ENCODE peak calls at places on chromosomes 7 and 10, in five cellular contexts. Q is HEK293T, D is NT2/D1, H is GM12878, A is HepG2. F is an unnamed sample.

GRCh38 chr7:2436341-2437104 is 33.1 kb downstream of the CHST12 start:
- DNase-seq in Q (no peak), D (no peak), H (no peak), A (no peak), F (no peak)

GRCh38 chr7:151537818-151538561 is 18.3 kb upstream of the RHEB start:
- DNase-seq in Q (no peak), D (no peak), H (no peak), A (no peak), F (no peak)

GRCh38 chr10:110944997-110945396 is 25.6 kb downstream of the SHOC2 start:
- DNase-seq in Q (no peak), D (no peak), H (no peak), A (no peak), F (no peak)

GRCh38 chr10:58851606-58852005 is 324.8 kb upstream of the PHYHIPL start:
- DNase-seq in Q (no peak), D (no peak), H (no peak), A (no peak), F (no peak)

GRCh38 chr7:31775511-31775910 is 88.5 kb downstream of the PPP1R17 start:
- DNase-seq in Q (no peak), D (no peak), H (no peak), A (no peak), F (no peak)

GRCh38 chr10:46527241-46527811 is 29.1 kb downstream of the GPRIN2 start:
- DNase-seq in Q (no peak), D (no peak), H (no peak), A (no peak), F (no peak)

GRCh38 chr10:119337796-119338432 is 130.5 kb downstream of the GRK5 start:
- DNase-seq in Q (no peak), D (no peak), H (no peak), A (no peak), F (no peak)

GRCh38 chr10:59025981-59026730 is 150.3 kb upstream of the PHYHIPL start:
- DNase-seq in Q (no peak), D (no peak), H (no peak), A (no peak), F (no peak)

GRCh38 chr7:16491148-16491547 is 25.6 kb upstream of the SOSTDC1 start:
- DNase-seq in Q (no peak), D (no peak), H (no peak), A (peak), F (no peak)

GRCh38 chr7:80060218-80060806 is 74.3 kb upstream of the GNAI1 start:
- DNase-seq in Q (peak), D (peak), H (no peak), A (peak), F (no peak)

GRCh38 chr7:40186586-40186985 is 51.8 kb downstream of the SUGCT start:
- DNase-seq in Q (no peak), D (no peak), H (no peak), A (peak), F (peak)

GRCh38 chr7:128324363-128324680 is 19.4 kb downstream of the RBM28 start:
- DNase-seq in Q (no peak), D (no peak), H (no peak), A (no peak), F (no peak)

GRCh38 chr7:129208667-129209066 is 16.2 kb upstream of the AHCYL2 start:
- DNase-seq in Q (no peak), D (no peak), H (no peak), A (no peak), F (no peak)

GRCh38 chr10:114632869-114633715 is 25.0 kb downstream of the ABLIM1 start:
- DNase-seq in Q (peak), D (no peak), H (no peak), A (peak), F (no peak)
- TF ChIP-seq SUZ12 in Q (no peak), D (no peak), H (no peak), A (no peak), F (no peak)

GRCh38 chr7:10913457-10913856 is 60.2 kb upstream of the PHF14 start:
- DNase-seq in Q (no peak), D (no peak), H (no peak), A (no peak), F (no peak)
- TF ChIP-seq SUZ12 in Q (no peak), D (no peak), H (no peak), A (no peak), F (no peak)

GRCh38 chr7:100630066-100630465 is 11.3 kb downstream of the TFR2 start:
- DNase-seq in Q (no peak), D (no peak), H (no peak), A (no peak), F (no peak)

GRCh38 chr7:100626530-100627237 is 14.3 kb downstream of the MOSPD3 start:
- DNase-seq in Q (peak), D (no peak), H (peak), A (no peak), F (peak)

GRCh38 chr7:100627238-100627549 is 14.2 kb downstream of the TFR2 start:
- DNase-seq in Q (no peak), D (no peak), H (no peak), A (no peak), F (peak)

GRCh38 chr7:100626055-100626454 is 13.7 kb downstream of the MOSPD3 start:
- DNase-seq in Q (no peak), D (no peak), H (no peak), A (no peak), F (no peak)

DNA sequence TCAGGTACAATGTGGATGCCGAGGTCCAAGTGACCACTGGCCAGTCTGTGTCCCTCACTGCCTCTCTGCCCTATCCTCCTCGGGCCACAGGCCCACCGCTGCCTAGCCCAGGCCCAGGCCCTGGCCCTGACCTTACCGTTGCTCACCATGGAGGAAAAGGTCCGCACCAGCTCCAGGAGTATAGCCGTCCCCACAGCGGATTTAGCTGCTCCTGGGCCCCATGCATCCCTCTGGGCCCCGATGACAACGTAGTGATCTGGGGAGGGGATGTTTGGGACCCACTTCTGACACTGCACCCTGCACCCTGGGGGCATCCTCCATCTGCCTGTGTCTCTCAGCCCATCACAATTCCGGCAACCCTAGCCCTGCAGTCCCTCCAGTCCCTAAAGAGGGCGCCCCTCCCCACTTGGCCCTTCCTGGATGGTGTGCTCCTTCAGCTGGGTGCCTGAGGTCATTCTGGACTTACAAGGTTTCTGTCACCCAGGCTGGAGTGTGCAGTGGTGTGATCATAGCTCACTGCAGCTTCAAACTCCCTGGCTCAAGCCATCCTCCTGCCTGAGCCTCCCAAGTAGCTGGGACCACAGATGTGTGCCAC is 12.1 kb downstream of the TFR2 start:
- DNase-seq in Q (peak), D (peak), H (no peak), A (no peak), F (no peak)
- TF ChIP-seq SUZ12 in Q (no peak), D (no peak), H (no peak), A (no peak), F (no peak)

DNA sequence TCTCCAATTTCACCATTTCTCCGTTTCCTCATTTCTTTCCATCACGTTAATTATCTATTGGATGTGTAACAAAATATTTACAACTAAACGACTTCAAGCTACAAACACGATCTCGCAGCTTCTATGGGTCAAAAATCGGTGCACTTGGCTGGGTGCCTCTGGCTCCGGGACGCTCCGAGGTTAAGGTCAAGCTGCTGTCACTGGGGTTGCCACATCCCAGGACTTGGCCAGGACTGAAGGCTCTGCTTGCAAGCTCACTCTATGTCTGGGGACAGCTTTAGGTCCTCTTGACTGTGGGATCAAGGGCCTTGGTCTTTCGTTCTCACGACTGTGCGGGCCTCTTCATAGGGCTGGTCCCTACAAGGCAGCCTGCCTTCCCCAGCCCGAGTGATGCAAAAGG is 159.7 kb downstream of the CCDC3 start:
- DNase-seq in Q (no peak), D (no peak), H (no peak), A (no peak), F (no peak)
- TF ChIP-seq SUZ12 in Q (no peak), D (no peak), H (no peak), A (no peak), F (no peak)

GRCh38 chr10:21273400-21273968 is 252.0 kb downstream of the SKIDA1 start:
- DNase-seq in Q (no peak), D (no peak), H (no peak), A (no peak), F (no peak)
- TF ChIP-seq SUZ12 in Q (no peak), D (no peak), H (no peak), A (no peak), F (no peak)

DNA sequence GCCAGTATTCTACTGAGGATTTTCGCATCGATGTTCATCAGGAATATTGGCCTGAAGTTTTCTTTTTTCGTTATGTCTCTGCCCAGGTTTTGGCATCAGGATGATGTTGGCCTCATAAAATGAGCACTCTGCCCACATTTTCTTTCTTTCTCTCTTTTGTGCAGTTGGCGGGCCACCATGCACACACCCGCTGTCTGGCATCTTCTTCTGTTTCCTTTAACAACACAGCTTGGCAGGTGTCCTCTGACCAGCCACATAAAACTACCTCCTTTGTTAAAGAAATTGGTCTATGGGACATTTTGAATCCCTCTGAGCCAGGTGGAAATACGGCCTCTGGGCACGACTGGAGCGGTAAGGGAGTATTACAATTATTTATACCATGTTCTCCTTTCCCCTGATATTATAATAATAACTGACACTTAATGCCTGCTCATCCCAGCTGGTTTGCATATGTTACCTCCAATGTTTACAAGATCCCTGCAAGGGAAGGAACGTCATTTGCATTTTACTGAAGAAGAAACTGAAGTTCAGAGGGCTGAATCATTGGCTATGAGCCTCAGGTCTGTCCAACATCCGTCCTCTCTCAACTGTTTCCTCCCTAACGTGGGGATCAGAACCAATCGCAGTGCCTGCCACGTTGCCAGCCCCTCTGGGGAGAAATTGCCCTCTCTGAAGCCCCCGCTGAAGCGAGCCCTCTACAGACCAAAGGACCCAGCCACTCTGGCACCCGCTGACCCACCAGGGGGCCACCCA is 125.1 kb upstream of the FOXK1 start:
- DNase-seq in Q (no peak), D (no peak), H (no peak), A (no peak), F (no peak)
- TF ChIP-seq SUZ12 in Q (no peak), D (no peak), H (no peak), A (no peak), F (no peak)

DNA sequence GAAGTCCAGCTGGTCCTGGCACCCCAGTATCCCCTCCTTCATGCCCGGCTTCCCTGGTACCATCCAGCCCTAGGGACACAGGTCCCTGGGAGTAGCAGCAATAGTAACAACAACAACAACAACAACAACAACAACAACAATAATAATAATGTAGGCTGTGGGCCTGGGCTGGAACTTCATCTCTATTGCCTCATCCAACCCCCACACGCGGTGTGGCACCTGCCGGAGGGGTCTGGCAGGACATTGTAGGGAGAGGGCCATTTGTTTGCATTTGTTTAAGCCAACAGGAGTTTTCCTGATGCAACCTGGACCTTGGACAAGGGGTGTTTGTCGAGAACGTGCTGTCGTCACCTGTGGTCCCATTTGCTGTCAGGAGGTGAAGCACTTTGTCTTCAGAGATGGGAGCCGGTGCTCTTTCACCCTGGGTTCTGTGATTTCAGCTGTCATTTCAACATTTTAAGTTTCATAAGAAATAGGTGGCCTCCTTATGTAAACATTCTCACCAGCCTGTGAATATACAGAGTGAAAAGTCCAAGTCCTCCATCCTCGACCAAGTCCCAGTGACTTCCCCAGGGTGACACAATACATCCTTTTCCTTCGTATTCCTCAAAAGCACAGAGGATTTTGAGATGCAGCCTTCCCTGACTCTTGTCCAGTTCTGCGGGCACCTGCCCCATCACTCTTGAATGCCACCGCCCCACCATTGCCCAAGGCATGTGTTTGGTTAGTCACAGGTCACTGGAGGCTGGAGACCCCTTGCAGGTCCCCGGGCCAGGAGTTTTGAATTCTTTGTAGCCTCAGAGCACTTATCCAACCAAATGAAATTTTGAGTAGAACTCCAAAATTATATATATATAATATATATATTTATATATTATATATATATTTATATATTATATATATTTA is 9.2 kb downstream of the LHPP start:
- DNase-seq in Q (no peak), D (no peak), H (no peak), A (peak), F (no peak)
- TF ChIP-seq SUZ12 in Q (no peak), D (no peak), H (no peak), A (no peak), F (no peak)

GRCh38 chr7:111126987-111127386 is 36.1 kb downstream of the LRRN3 start:
- DNase-seq in Q (peak), D (no peak), H (no peak), A (no peak), F (no peak)
- TF ChIP-seq SUZ12 in Q (no peak), D (no peak), H (no peak), A (no peak), F (no peak)

DNA sequence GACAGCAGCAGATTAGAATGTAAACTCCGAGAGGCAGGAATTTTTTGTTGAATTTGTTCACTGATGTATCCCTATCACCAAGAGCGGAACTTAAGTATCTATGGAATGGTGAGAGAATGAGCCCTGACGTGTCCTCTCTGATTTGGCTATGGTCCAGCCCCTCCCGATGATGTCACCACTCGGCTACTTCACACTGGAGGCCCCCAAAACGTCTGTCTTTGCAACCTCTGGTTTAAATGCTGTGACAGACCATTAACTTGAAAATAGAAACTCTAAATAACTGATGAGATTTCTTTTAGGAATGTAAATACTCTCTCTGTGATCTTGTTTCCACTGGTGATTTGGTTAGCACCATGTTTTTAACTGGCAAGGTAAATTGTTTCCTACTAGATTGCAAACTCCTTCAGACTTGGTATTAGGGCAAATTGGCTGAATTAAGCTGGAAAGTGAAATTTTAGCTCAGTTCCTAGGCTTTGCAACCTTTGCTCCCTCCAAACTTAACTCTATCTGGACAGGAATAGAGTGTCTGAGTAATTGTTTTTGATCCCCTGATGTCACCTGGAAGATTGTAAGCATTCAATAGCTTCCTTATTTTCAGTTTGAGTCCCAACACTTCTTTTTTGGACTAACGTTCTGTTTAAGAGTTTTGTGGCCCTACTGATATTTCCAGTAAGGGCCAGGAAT is 19.1 kb downstream of the SLC16A12 start:
- DNase-seq in Q (no peak), D (no peak), H (no peak), A (no peak), F (no peak)
- TF ChIP-seq SUZ12 in Q (no peak), D (no peak), H (no peak), A (no peak), F (no peak)

GRCh38 chr7:77393261-77393660 is 22.9 kb downstream of the GSAP start:
- DNase-seq in Q (no peak), D (no peak), H (peak), A (no peak), F (no peak)
- TF ChIP-seq SUZ12 in Q (no peak), D (no peak), H (no peak), A (no peak), F (no peak)